ENCODE peak calls at places on chromosomes 2 and 18, in six cellular contexts. A, M, Y, R, C and X are unnamed samples.

GRCh38 chr2:217393585-217394032 is 533.7 kb upstream of the TNP1 start:
- DNase-seq in A (no peak), M (peak), Y (no peak), R (no peak), C (no peak), X (no peak)

GRCh38 chr18:55290898-55291297 is 297.1 kb downstream of the TCF4 start:
- DNase-seq in A (no peak), M (no peak), Y (no peak), R (no peak), C (no peak), X (no peak)

GRCh38 chr2:66441651-66442365 is 6.9 kb downstream of the MEIS1 start:
- DNase-seq in A (no peak), M (no peak), Y (no peak), R (no peak), C (no peak), X (no peak)

GRCh38 chr2:18268400-18268799 is 292.1 kb downstream of the RDH14 start:
- DNase-seq in A (no peak), M (no peak), Y (no peak), R (no peak), C (no peak), X (no peak)

GRCh38 chr2:128273469-128274081 is 45.1 kb downstream of the HS6ST1 start:
- DNase-seq in A (no peak), M (peak), Y (peak), R (no peak), C (no peak), X (peak)

GRCh38 chr2:193806088-193806774 is 1611.5 kb upstream of the TMEFF2 start:
- DNase-seq in A (no peak), M (no peak), Y (no peak), R (no peak), C (no peak), X (no peak)

GRCh38 chr2:54522624-54523281 is 66.6 kb downstream of the SPTBN1 start:
- DNase-seq in A (peak), M (no peak), Y (peak), R (peak), C (peak), X (peak)

GRCh38 chr18:48675912-48676311 is 137.1 kb downstream of the CTIF start:
- DNase-seq in A (no peak), M (no peak), Y (no peak), R (no peak), C (no peak), X (no peak)

GRCh38 chr2:162477011-162477410 is 133.1 kb downstream of the GCA start:
- DNase-seq in A (no peak), M (no peak), Y (no peak), R (no peak), C (no peak), X (no peak)

GRCh38 chr2:235005023-235005422 is 53.2 kb downstream of the SH3BP4 start:
- DNase-seq in A (no peak), M (no peak), Y (no peak), R (no peak), C (no peak), X (no peak)

GRCh38 chr2:215556979-215557378 is 121.1 kb upstream of the FN1 start:
- DNase-seq in A (no peak), M (no peak), Y (no peak), R (no peak), C (no peak), X (no peak)

GRCh38 chr2:24448811-24449210 is 42.2 kb upstream of the NCOA1 start:
- DNase-seq in A (no peak), M (no peak), Y (no peak), R (no peak), C (no peak), X (no peak)

GRCh38 chr2:133292267-133292666 is 276.0 kb downstream of the NCKAP5 start:
- DNase-seq in A (no peak), M (no peak), Y (no peak), R (no peak), C (no peak), X (no peak)

GRCh38 chr18:74869904-74870863 is 272.5 kb downstream of the ZNF407 start:
- DNase-seq in A (no peak), M (no peak), Y (no peak), R (no peak), C (no peak), X (no peak)

GRCh38 chr2:54455584-54456525 is at the start of gene SPTBN1:
- DNase-seq in A (peak), M (peak), Y (no peak), R (peak), C (no peak), X (peak)

GRCh38 chr2:218269900-218270720 is at the start of the genes AAMP and PNKD:
- DNase-seq in A (peak), M (peak), Y (peak), R (peak), C (peak), X (peak)

GRCh38 chr2:109677815-109678580 is 63.8 kb downstream of the SOWAHC start:
- DNase-seq in A (no peak), M (no peak), Y (no peak), R (no peak), C (no peak), X (no peak)

GRCh38 chr18:57331718-57332117 is 20.6 kb upstream of the ST8SIA3 start:
- DNase-seq in A (no peak), M (no peak), Y (no peak), R (no peak), C (no peak), X (no peak)

GRCh38 chr2:30113617-30114293 is 33.1 kb upstream of the YPEL5 start:
- DNase-seq in A (no peak), M (no peak), Y (no peak), R (no peak), C (no peak), X (no peak)

GRCh38 chr2:170434900-170435640 is 257.1 kb downstream of the MYO3B start:
- DNase-seq in A (no peak), M (no peak), Y (no peak), R (no peak), C (no peak), X (no peak)

GRCh38 chr2:35510641-35511040 is 844.9 kb upstream of the CRIM1 start:
- DNase-seq in A (no peak), M (no peak), Y (no peak), R (no peak), C (no peak), X (no peak)

GRCh38 chr2:236319036-236319435 is 54.8 kb upstream of the ASB18 start:
- DNase-seq in A (no peak), M (no peak), Y (no peak), R (no peak), C (no peak), X (no peak)

GRCh38 chr2:213266421-213266820 is 17.8 kb upstream of the SPAG16 start:
- DNase-seq in A (no peak), M (no peak), Y (no peak), R (no peak), C (no peak), X (no peak)

GRCh38 chr2:38697116-38697840 is 31.4 kb downstream of the GALM start:
- DNase-seq in A (no peak), M (no peak), Y (peak), R (no peak), C (peak), X (no peak)

GRCh38 chr18:8898990-8899389 is 193.6 kb downstream of the MTCL1 start:
- DNase-seq in A (peak), M (no peak), Y (no peak), R (no peak), C (no peak), X (no peak)

GRCh38 chr2:65622951-65623525 is 190.6 kb upstream of the SPRED2 start:
- DNase-seq in A (no peak), M (no peak), Y (no peak), R (no peak), C (no peak), X (no peak)